ENCODE peak calls at places on chromosome 1, in four cellular contexts. H is astrocyte of the spinal cord, T is lung, I is foreskin fibroblast. D is an unnamed sample.

GRCh38 chr1:109621402-109622101 is 1.9 kb downstream of the AMPD2 start:
- DNase-seq in I (peak), T (no peak), H (no peak), D (no peak)

GRCh38 chr1:3283849-3284248 is 170.6 kb upstream of the ARHGEF16 start:
- DNase-seq in H (peak), I (peak), T (peak), D (no peak)

GRCh38 chr1:62962794-62963776 is 179.2 kb downstream of the ATG4C start:
- DNase-seq in I (peak), H (peak), T (no peak), D (no peak)

GRCh38 chr1:83998599-83999315 is at the start of gene TTLL7:
- DNase-seq in T (peak), H (no peak), I (peak), D (no peak)

GRCh38 chr1:21278898-21279819 is 11.1 kb downstream of the ECE1 start:
- DNase-seq in I (peak), H (no peak), T (no peak), D (no peak)

GRCh38 chr1:61844006-61844405 is 101.7 kb downstream of the PATJ start:
- DNase-seq in I (no peak), T (no peak), H (no peak), D (no peak)

GRCh38 chr1:97791251-97791650 is 129.6 kb downstream of the DPYD start:
- DNase-seq in I (no peak), H (no peak), T (no peak), D (no peak)

GRCh38 chr1:64378826-64379225 is 91.1 kb upstream of the CACHD1 start:
- DNase-seq in T (no peak), I (no peak), H (no peak), D (no peak)

GRCh38 chr1:55355549-55355948 is 140.4 kb upstream of the USP24 start:
- DNase-seq in T (no peak), I (no peak), H (no peak), D (no peak)

GRCh38 chr1:229230893-229231753 is 39.8 kb upstream of the RAB4A start:
- DNase-seq in T (no peak), H (peak), I (no peak), D (no peak)

GRCh38 chr1:81780705-81781454 is 19.9 kb upstream of the ADGRL2 start:
- DNase-seq in I (no peak), T (no peak), H (no peak), D (no peak)

GRCh38 chr1:200379431-200379755 is 30.4 kb downstream of the ZNF281 start:
- DNase-seq in H (peak), I (peak), T (no peak), D (peak)

GRCh38 chr1:32729254-32730046 is 26.9 kb upstream of the SYNC start:
- DNase-seq in T (no peak), I (no peak), H (no peak), D (no peak)

GRCh38 chr1:160801836-160802580 is 6.0 kb downstream of the LY9 start:
- DNase-seq in H (no peak), T (peak), I (no peak), D (no peak)

GRCh38 chr1:103107696-103108524 is at the start of gene COL11A1:
- DNase-seq in T (no peak), I (peak), H (peak), D (no peak)

GRCh38 chr1:245971711-245972085 is 535.4 kb downstream of the SMYD3 start:
- DNase-seq in I (peak), H (no peak), T (no peak), D (no peak)

GRCh38 chr1:29524285-29525065 is 288.2 kb downstream of the PTPRU start:
- DNase-seq in T (no peak), I (no peak), H (no peak), D (no peak)

GRCh38 chr1:27496604-27497155 is 6.7 kb upstream of the WASF2 start:
- DNase-seq in I (peak), T (no peak), H (no peak), D (no peak)

GRCh38 chr1:51472349-51472748 is 46.7 kb downstream of the EPS15 start:
- DNase-seq in T (no peak), H (peak), I (peak), D (no peak)

GRCh38 chr1:17233675-17234074 is 15.2 kb upstream of the PADI3 start:
- DNase-seq in H (peak), I (peak), T (peak), D (peak)

GRCh38 chr1:109239580-109240068 is 9.7 kb upstream of the CELSR2 start:
- DNase-seq in T (no peak), I (peak), H (peak), D (no peak)

GRCh38 chr1:74937176-74937575 is 197.0 kb upstream of the LHX8 start:
- DNase-seq in T (no peak), H (peak), I (no peak), D (no peak)

GRCh38 chr1:84920159-84920558 is 27.2 kb upstream of the LPAR3 start:
- DNase-seq in I (no peak), H (no peak), T (no peak), D (no peak)

D was measured in HS-5.